ENCODE peak calls at places on chromosomes 12 and 14, in nine cellular contexts. One of them, this sample, is unnamed.

GRCh38 chr12:117803013-117803412 is 165.8 kb downstream of the KSR2 start:
- DNase-seq in stimulated activated CD8-positive, alpha-beta memory T cell treated with anti-CD3 and anti-CD28 coated beads, Interleukin-15, amount 100 ng/mL, for 1 hour: no peak
- DNase-seq in AG08395: no peak
- DNase-seq in dermis blood vessel endothelial cell: no peak
- DNase-seq in tibial artery: no peak
- DNase-seq in iPS-NIHi11: no peak
- DNase-seq in non-pigmented ciliary epithelial cell: no peak
- DNase-seq in lower lobe of right lung: no peak
- DNase-seq in astrocyte of the cerebellum: no peak
- DNase-seq in this sample: no peak

GRCh38 chr12:43806737-43807072 is 588 bp upstream of the TWF1 start:
- DNase-seq in stimulated activated CD8-positive, alpha-beta memory T cell treated with anti-CD3 and anti-CD28 coated beads, Interleukin-15, amount 100 ng/mL, for 1 hour: no peak
- DNase-seq in AG08395: no peak
- DNase-seq in dermis blood vessel endothelial cell: no peak
- DNase-seq in tibial artery: no peak
- DNase-seq in iPS-NIHi11: no peak
- DNase-seq in non-pigmented ciliary epithelial cell: no peak
- DNase-seq in lower lobe of right lung: no peak
- DNase-seq in astrocyte of the cerebellum: no peak
- DNase-seq in this sample: no peak

GRCh38 chr12:47860279-47860841 is 40.7 kb upstream of the HDAC7 start:
- DNase-seq in stimulated activated CD8-positive, alpha-beta memory T cell treated with anti-CD3 and anti-CD28 coated beads, Interleukin-15, amount 100 ng/mL, for 1 hour: no peak
- DNase-seq in AG08395: no peak
- DNase-seq in dermis blood vessel endothelial cell: no peak
- DNase-seq in tibial artery: no peak
- DNase-seq in iPS-NIHi11: no peak
- DNase-seq in non-pigmented ciliary epithelial cell: no peak
- DNase-seq in lower lobe of right lung: no peak
- DNase-seq in astrocyte of the cerebellum: no peak
- DNase-seq in this sample: no peak

GRCh38 chr14:101591121-101591520 is 29.8 kb downstream of the DIO3 start:
- DNase-seq in stimulated activated CD8-positive, alpha-beta memory T cell treated with anti-CD3 and anti-CD28 coated beads, Interleukin-15, amount 100 ng/mL, for 1 hour: no peak
- DNase-seq in AG08395: no peak
- DNase-seq in dermis blood vessel endothelial cell: no peak
- DNase-seq in tibial artery: peak
- DNase-seq in iPS-NIHi11: peak
- DNase-seq in non-pigmented ciliary epithelial cell: no peak
- DNase-seq in lower lobe of right lung: no peak
- DNase-seq in astrocyte of the cerebellum: no peak
- DNase-seq in this sample: no peak

GRCh38 chr14:105805701-105806100 is 279.3 kb downstream of the TMEM121 start:
- DNase-seq in stimulated activated CD8-positive, alpha-beta memory T cell treated with anti-CD3 and anti-CD28 coated beads, Interleukin-15, amount 100 ng/mL, for 1 hour: no peak
- DNase-seq in AG08395: no peak
- DNase-seq in dermis blood vessel endothelial cell: no peak
- DNase-seq in tibial artery: no peak
- DNase-seq in iPS-NIHi11: no peak
- DNase-seq in non-pigmented ciliary epithelial cell: no peak
- DNase-seq in lower lobe of right lung: no peak
- DNase-seq in astrocyte of the cerebellum: no peak
- DNase-seq in this sample: no peak

GRCh38 chr12:70722584-70723343 is 85.5 kb upstream of the PTPRB start:
- DNase-seq in stimulated activated CD8-positive, alpha-beta memory T cell treated with anti-CD3 and anti-CD28 coated beads, Interleukin-15, amount 100 ng/mL, for 1 hour: no peak
- DNase-seq in AG08395: no peak
- DNase-seq in dermis blood vessel endothelial cell: peak
- DNase-seq in tibial artery: no peak
- DNase-seq in iPS-NIHi11: no peak
- DNase-seq in non-pigmented ciliary epithelial cell: no peak
- DNase-seq in lower lobe of right lung: no peak
- DNase-seq in astrocyte of the cerebellum: no peak
- DNase-seq in this sample: no peak

GRCh38 chr12:75404231-75404630 is 13.3 kb downstream of the GLIPR1L2 start:
- DNase-seq in stimulated activated CD8-positive, alpha-beta memory T cell treated with anti-CD3 and anti-CD28 coated beads, Interleukin-15, amount 100 ng/mL, for 1 hour: no peak
- DNase-seq in AG08395: no peak
- DNase-seq in dermis blood vessel endothelial cell: no peak
- DNase-seq in tibial artery: no peak
- DNase-seq in iPS-NIHi11: no peak
- DNase-seq in non-pigmented ciliary epithelial cell: no peak
- DNase-seq in lower lobe of right lung: no peak
- DNase-seq in astrocyte of the cerebellum: no peak
- DNase-seq in this sample: no peak

GRCh38 chr12:132364348-132364902 is 35.0 kb upstream of the GALNT9 start:
- DNase-seq in stimulated activated CD8-positive, alpha-beta memory T cell treated with anti-CD3 and anti-CD28 coated beads, Interleukin-15, amount 100 ng/mL, for 1 hour: no peak
- DNase-seq in AG08395: no peak
- DNase-seq in dermis blood vessel endothelial cell: no peak
- DNase-seq in tibial artery: no peak
- DNase-seq in iPS-NIHi11: no peak
- DNase-seq in non-pigmented ciliary epithelial cell: no peak
- DNase-seq in lower lobe of right lung: no peak
- DNase-seq in astrocyte of the cerebellum: no peak
- DNase-seq in this sample: no peak

GRCh38 chr12:24901975-24902461 is 46.9 kb downstream of the BCAT1 start:
- DNase-seq in stimulated activated CD8-positive, alpha-beta memory T cell treated with anti-CD3 and anti-CD28 coated beads, Interleukin-15, amount 100 ng/mL, for 1 hour: no peak
- DNase-seq in AG08395: no peak
- DNase-seq in dermis blood vessel endothelial cell: peak
- DNase-seq in tibial artery: no peak
- DNase-seq in iPS-NIHi11: peak
- DNase-seq in non-pigmented ciliary epithelial cell: no peak
- DNase-seq in lower lobe of right lung: peak
- DNase-seq in astrocyte of the cerebellum: no peak
- DNase-seq in this sample: no peak

GRCh38 chr14:38302966-38303365 is 47.1 kb upstream of the CLEC14A start:
- DNase-seq in stimulated activated CD8-positive, alpha-beta memory T cell treated with anti-CD3 and anti-CD28 coated beads, Interleukin-15, amount 100 ng/mL, for 1 hour: no peak
- DNase-seq in AG08395: no peak
- DNase-seq in dermis blood vessel endothelial cell: no peak
- DNase-seq in tibial artery: no peak
- DNase-seq in iPS-NIHi11: no peak
- DNase-seq in non-pigmented ciliary epithelial cell: no peak
- DNase-seq in lower lobe of right lung: no peak
- DNase-seq in astrocyte of the cerebellum: no peak
- DNase-seq in this sample: no peak

GRCh38 chr12:49133014-49133413 is 1.8 kb upstream of the TUBA1B start:
- DNase-seq in stimulated activated CD8-positive, alpha-beta memory T cell treated with anti-CD3 and anti-CD28 coated beads, Interleukin-15, amount 100 ng/mL, for 1 hour: no peak
- DNase-seq in AG08395: no peak
- DNase-seq in dermis blood vessel endothelial cell: no peak
- DNase-seq in tibial artery: no peak
- DNase-seq in iPS-NIHi11: no peak
- DNase-seq in non-pigmented ciliary epithelial cell: no peak
- DNase-seq in lower lobe of right lung: no peak
- DNase-seq in astrocyte of the cerebellum: no peak
- DNase-seq in this sample: no peak

GRCh38 chr12:57899010-57899662 is 42.2 kb upstream of the ATP23 start:
- DNase-seq in stimulated activated CD8-positive, alpha-beta memory T cell treated with anti-CD3 and anti-CD28 coated beads, Interleukin-15, amount 100 ng/mL, for 1 hour: peak
- DNase-seq in AG08395: peak
- DNase-seq in dermis blood vessel endothelial cell: peak
- DNase-seq in tibial artery: peak
- DNase-seq in iPS-NIHi11: no peak
- DNase-seq in non-pigmented ciliary epithelial cell: no peak
- DNase-seq in lower lobe of right lung: no peak
- DNase-seq in astrocyte of the cerebellum: peak
- DNase-seq in this sample: no peak

GRCh38 chr12:102095677-102096263 is 24.1 kb downstream of the NUP37 start:
- DNase-seq in stimulated activated CD8-positive, alpha-beta memory T cell treated with anti-CD3 and anti-CD28 coated beads, Interleukin-15, amount 100 ng/mL, for 1 hour: no peak
- DNase-seq in AG08395: peak
- DNase-seq in dermis blood vessel endothelial cell: peak
- DNase-seq in tibial artery: no peak
- DNase-seq in iPS-NIHi11: no peak
- DNase-seq in non-pigmented ciliary epithelial cell: no peak
- DNase-seq in lower lobe of right lung: no peak
- DNase-seq in astrocyte of the cerebellum: peak
- DNase-seq in this sample: no peak

GRCh38 chr12:104457746-104458644 is 1.2 kb downstream of the CHST11 start:
- DNase-seq in stimulated activated CD8-positive, alpha-beta memory T cell treated with anti-CD3 and anti-CD28 coated beads, Interleukin-15, amount 100 ng/mL, for 1 hour: no peak
- DNase-seq in AG08395: peak
- DNase-seq in dermis blood vessel endothelial cell: peak
- DNase-seq in tibial artery: peak
- DNase-seq in iPS-NIHi11: peak
- DNase-seq in non-pigmented ciliary epithelial cell: no peak
- DNase-seq in lower lobe of right lung: peak
- DNase-seq in astrocyte of the cerebellum: no peak
- DNase-seq in this sample: no peak

GRCh38 chr12:94585624-94586023 is 64.7 kb downstream of the TMCC3 start:
- DNase-seq in stimulated activated CD8-positive, alpha-beta memory T cell treated with anti-CD3 and anti-CD28 coated beads, Interleukin-15, amount 100 ng/mL, for 1 hour: no peak
- DNase-seq in AG08395: no peak
- DNase-seq in dermis blood vessel endothelial cell: no peak
- DNase-seq in tibial artery: no peak
- DNase-seq in iPS-NIHi11: no peak
- DNase-seq in non-pigmented ciliary epithelial cell: no peak
- DNase-seq in lower lobe of right lung: no peak
- DNase-seq in astrocyte of the cerebellum: no peak
- DNase-seq in this sample: no peak

GRCh38 chr12:53187145-53187899 is 6.6 kb upstream of the CSAD start:
- DNase-seq in stimulated activated CD8-positive, alpha-beta memory T cell treated with anti-CD3 and anti-CD28 coated beads, Interleukin-15, amount 100 ng/mL, for 1 hour: no peak
- DNase-seq in AG08395: no peak
- DNase-seq in dermis blood vessel endothelial cell: no peak
- DNase-seq in tibial artery: no peak
- DNase-seq in iPS-NIHi11: no peak
- DNase-seq in non-pigmented ciliary epithelial cell: no peak
- DNase-seq in lower lobe of right lung: no peak
- DNase-seq in astrocyte of the cerebellum: no peak
- DNase-seq in this sample: no peak

GRCh38 chr12:27462851-27463250 is 16.3 kb downstream of the SMCO2 start:
- DNase-seq in stimulated activated CD8-positive, alpha-beta memory T cell treated with anti-CD3 and anti-CD28 coated beads, Interleukin-15, amount 100 ng/mL, for 1 hour: no peak
- DNase-seq in AG08395: no peak
- DNase-seq in dermis blood vessel endothelial cell: peak
- DNase-seq in tibial artery: no peak
- DNase-seq in iPS-NIHi11: no peak
- DNase-seq in non-pigmented ciliary epithelial cell: no peak
- DNase-seq in lower lobe of right lung: no peak
- DNase-seq in astrocyte of the cerebellum: no peak
- DNase-seq in this sample: no peak

GRCh38 chr12:70664463-70664862 is 27.2 kb upstream of the PTPRB start:
- DNase-seq in stimulated activated CD8-positive, alpha-beta memory T cell treated with anti-CD3 and anti-CD28 coated beads, Interleukin-15, amount 100 ng/mL, for 1 hour: no peak
- DNase-seq in AG08395: no peak
- DNase-seq in dermis blood vessel endothelial cell: peak
- DNase-seq in tibial artery: no peak
- DNase-seq in iPS-NIHi11: peak
- DNase-seq in non-pigmented ciliary epithelial cell: no peak
- DNase-seq in lower lobe of right lung: no peak
- DNase-seq in astrocyte of the cerebellum: peak
- DNase-seq in this sample: no peak

GRCh38 chr12:103387385-103387784 is 108.4 kb downstream of the C12orf42 start:
- DNase-seq in stimulated activated CD8-positive, alpha-beta memory T cell treated with anti-CD3 and anti-CD28 coated beads, Interleukin-15, amount 100 ng/mL, for 1 hour: no peak
- DNase-seq in AG08395: no peak
- DNase-seq in dermis blood vessel endothelial cell: no peak
- DNase-seq in tibial artery: no peak
- DNase-seq in iPS-NIHi11: no peak
- DNase-seq in non-pigmented ciliary epithelial cell: no peak
- DNase-seq in lower lobe of right lung: no peak
- DNase-seq in astrocyte of the cerebellum: no peak
- DNase-seq in this sample: no peak

GRCh38 chr12:28787151-28787550 is 361.9 kb upstream of the FAR2 start:
- DNase-seq in stimulated activated CD8-positive, alpha-beta memory T cell treated with anti-CD3 and anti-CD28 coated beads, Interleukin-15, amount 100 ng/mL, for 1 hour: no peak
- DNase-seq in AG08395: no peak
- DNase-seq in dermis blood vessel endothelial cell: no peak
- DNase-seq in tibial artery: no peak
- DNase-seq in iPS-NIHi11: no peak
- DNase-seq in non-pigmented ciliary epithelial cell: peak
- DNase-seq in lower lobe of right lung: no peak
- DNase-seq in astrocyte of the cerebellum: peak
- DNase-seq in this sample: no peak

GRCh38 chr14:24052656-24053547 is 1.1 kb downstream of the CARMIL3 start:
- DNase-seq in stimulated activated CD8-positive, alpha-beta memory T cell treated with anti-CD3 and anti-CD28 coated beads, Interleukin-15, amount 100 ng/mL, for 1 hour: no peak
- DNase-seq in AG08395: no peak
- DNase-seq in dermis blood vessel endothelial cell: no peak
- DNase-seq in tibial artery: no peak
- DNase-seq in iPS-NIHi11: no peak
- DNase-seq in non-pigmented ciliary epithelial cell: no peak
- DNase-seq in lower lobe of right lung: no peak
- DNase-seq in astrocyte of the cerebellum: no peak
- DNase-seq in this sample: no peak

GRCh38 chr14:47674148-47674545 is 1.3 kb downstream of the MDGA2 start:
- DNase-seq in stimulated activated CD8-positive, alpha-beta memory T cell treated with anti-CD3 and anti-CD28 coated beads, Interleukin-15, amount 100 ng/mL, for 1 hour: no peak
- DNase-seq in AG08395: no peak
- DNase-seq in dermis blood vessel endothelial cell: no peak
- DNase-seq in tibial artery: no peak
- DNase-seq in iPS-NIHi11: peak
- DNase-seq in non-pigmented ciliary epithelial cell: no peak
- DNase-seq in lower lobe of right lung: no peak
- DNase-seq in astrocyte of the cerebellum: no peak
- DNase-seq in this sample: no peak

GRCh38 chr12:3142386-3142785 is 65.2 kb downstream of the TSPAN9 start:
- DNase-seq in stimulated activated CD8-positive, alpha-beta memory T cell treated with anti-CD3 and anti-CD28 coated beads, Interleukin-15, amount 100 ng/mL, for 1 hour: no peak
- DNase-seq in AG08395: no peak
- DNase-seq in dermis blood vessel endothelial cell: no peak
- DNase-seq in tibial artery: no peak
- DNase-seq in iPS-NIHi11: no peak
- DNase-seq in non-pigmented ciliary epithelial cell: no peak
- DNase-seq in lower lobe of right lung: no peak
- DNase-seq in astrocyte of the cerebellum: no peak
- DNase-seq in this sample: no peak

This sample was measured in GM04504.